ENCODE peak calls at places on chromosomes 6 and 20, in five cellular contexts. Y is K562, J is HepG2, Q is HCT116, L is GM12878. Z is an unnamed sample.

GRCh38 chr6:150685860-150686259 is 86.2 kb downstream of the PLEKHG1 start:
- DNase-seq in Y (peak; percentile 78), J (peak; percentile 23), Q (peak; percentile 39), L (peak; percentile 11), Z (peak; percentile 41)

GRCh38 chr20:37575884-37576283 is 48.2 kb upstream of the BLCAP start:
- DNase-seq in Y (no peak), J (no peak), Q (no peak), L (peak; percentile 36), Z (no peak)

GRCh38 chr20:39083781-39084180 is 121.6 kb downstream of the DHX35 start:
- DNase-seq in Y (no peak), J (no peak), Q (no peak), L (no peak), Z (no peak)

GRCh38 chr6:37054171-37054570 is 48.7 kb downstream of the FGD2 start:
- DNase-seq in Y (no peak), J (no peak), Q (no peak), L (no peak), Z (no peak)

GRCh38 chr20:40688129-40689099 is 622 bp downstream of the MAFB start:
- DNase-seq in Y (no peak), J (no peak), Q (no peak), L (no peak), Z (peak; percentile 50)

GRCh38 chr6:82484001-82484400 is 120.4 kb downstream of the TPBG start:
- DNase-seq in Y (no peak), J (no peak), Q (no peak), L (no peak), Z (no peak)

GRCh38 chr20:1376453-1377270 is 16.2 kb downstream of the FKBP1A start:
- DNase-seq in Y (no peak), J (no peak), Q (no peak), L (no peak), Z (no peak)

GRCh38 chr6:30767158-30767943 is 23.0 kb upstream of the IER3 start:
- DNase-seq in Y (peak; percentile 85), J (no peak), Q (no peak), L (peak; percentile 75), Z (no peak)

GRCh38 chr20:18279231-18279630 is 9.1 kb upstream of the ZNF133 start:
- DNase-seq in Y (no peak), J (no peak), Q (no peak), L (no peak), Z (no peak)

GRCh38 chr6:43870660-43871061 is 100.7 kb downstream of the VEGFA start:
- DNase-seq in Y (no peak), J (no peak), Q (no peak), L (no peak), Z (no peak)

GRCh38 chr20:59985864-59986263 is 27.6 kb downstream of the CDH26 start:
- DNase-seq in Y (peak; percentile 18), J (no peak), Q (no peak), L (no peak), Z (no peak)

GRCh38 chr20:37225146-37225545 is 36.5 kb downstream of the GHRH start:
- DNase-seq in Y (no peak), J (no peak), Q (no peak), L (no peak), Z (no peak)

GRCh38 chr6:6987749-6988148 is 120.0 kb upstream of the RREB1 start:
- DNase-seq in Y (no peak), J (no peak), Q (no peak), L (no peak), Z (no peak)

GRCh38 chr6:130322673-130323268 is 43.0 kb upstream of the TMEM200A start:
- DNase-seq in Y (peak; percentile 9), J (peak; percentile 55), Q (peak; percentile 48), L (peak; percentile 17), Z (peak; percentile 20)

GRCh38 chr6:165231581-165232276 is 77.7 kb downstream of the C6orf118 start:
- DNase-seq in Y (no peak), J (no peak), Q (peak; percentile 6), L (no peak), Z (peak; percentile 37)

GRCh38 chr6:85261250-85261649 is 188.6 kb upstream of the NT5E start:
- DNase-seq in Y (no peak), J (no peak), Q (no peak), L (no peak), Z (no peak)

GRCh38 chr6:152846825-152847224 is 96.2 kb downstream of the VIP start:
- DNase-seq in Y (no peak), J (peak; percentile 37), Q (no peak), L (no peak), Z (no peak)

GRCh38 chr20:44728835-44729342 is 13.7 kb downstream of the CCN5 start:
- DNase-seq in Y (no peak), J (no peak), Q (peak; percentile 87), L (no peak), Z (peak; percentile 88)

GRCh38 chr6:21595951-21596378 is 2.4 kb downstream of the SOX4 start:
- DNase-seq in Y (no peak), J (no peak), Q (no peak), L (no peak), Z (peak; percentile 47)

GRCh38 chr6:11613336-11613735 is 75.8 kb downstream of the TMEM170B start:
- DNase-seq in Y (no peak), J (no peak), Q (no peak), L (no peak), Z (no peak)

GRCh38 chr20:59692139-59692538 is 87.8 kb downstream of the PHACTR3 start:
- DNase-seq in Y (no peak), J (no peak), Q (no peak), L (no peak), Z (no peak)

GRCh38 chr6:4212588-4212987 is 77.2 kb upstream of the ECI2 start:
- DNase-seq in Y (no peak), J (no peak), Q (no peak), L (no peak), Z (no peak)

GRCh38 chr6:4209201-4209600 is 73.8 kb upstream of the ECI2 start:
- DNase-seq in Y (no peak), J (no peak), Q (no peak), L (no peak), Z (no peak)

GRCh38 chr6:4210619-4211419 is 75.4 kb upstream of the ECI2 start:
- DNase-seq in Y (peak; percentile 70), J (peak; percentile 48), Q (peak; percentile 41), L (no peak), Z (peak; percentile 50)

DNA sequence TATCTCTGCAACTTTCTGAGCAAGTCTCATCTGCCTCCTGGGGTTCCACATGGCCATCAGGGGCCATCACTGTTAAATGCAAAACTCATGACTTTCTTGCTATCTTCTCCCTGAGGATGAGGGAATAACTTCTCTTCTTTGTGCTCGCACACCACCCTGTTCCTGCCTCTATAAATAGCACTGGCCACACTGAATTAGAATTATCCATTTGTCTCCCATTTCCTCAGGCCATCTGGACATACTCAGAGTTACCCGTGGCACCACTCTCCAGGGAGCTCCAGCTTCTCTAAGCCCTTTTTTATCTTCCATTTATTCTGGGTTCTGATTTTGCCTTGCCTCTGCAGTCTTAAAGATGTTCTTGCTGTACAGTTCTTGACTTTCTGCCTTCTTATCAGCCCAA is 72.8 kb upstream of the ECI2 start:
- DNase-seq in Y (no peak), J (no peak), Q (no peak), L (no peak), Z (no peak)
- TF ChIP-seq ZBTB33 in Y (no peak), J (no peak), Q (no peak), L (no peak), Z (no peak)

DNA sequence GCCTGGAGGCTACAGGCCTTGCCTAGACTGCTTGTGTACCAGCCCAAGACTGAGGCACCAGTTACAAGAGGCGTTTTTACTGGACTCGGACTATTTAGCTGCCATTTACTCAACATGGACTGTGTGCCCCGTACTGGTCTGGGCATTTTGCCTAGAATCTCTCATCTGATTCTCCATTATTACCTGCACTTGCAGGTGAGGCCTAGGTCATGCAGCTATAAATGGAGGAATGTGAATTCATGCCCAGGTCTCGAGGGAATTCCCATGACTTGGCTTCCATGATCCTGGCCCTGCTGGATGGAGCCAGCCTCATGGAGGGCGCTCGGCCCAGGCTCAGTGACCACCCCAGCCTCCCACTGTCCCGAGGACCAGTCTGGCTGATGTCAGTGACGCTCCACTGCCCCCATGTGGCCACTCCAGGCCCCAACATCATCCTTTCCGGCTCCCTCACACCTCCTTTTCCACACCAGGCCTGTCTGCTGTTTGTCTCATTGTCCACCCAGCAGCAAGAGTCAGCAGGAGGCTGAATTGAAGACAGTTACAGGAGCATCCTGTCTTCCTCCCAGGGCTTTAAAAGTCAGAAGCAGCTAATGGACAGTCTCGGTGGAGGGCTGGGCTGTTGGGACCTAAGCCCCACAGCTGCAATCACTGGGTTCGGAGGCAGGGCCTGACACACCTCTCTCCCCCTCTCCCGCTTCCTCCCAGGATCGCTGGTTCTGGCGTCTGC is 8.7 kb downstream of the MMP24OS start:
- DNase-seq in Y (peak; percentile 80), J (peak; percentile 77), Q (no peak), L (no peak), Z (peak; percentile 93)
- TF ChIP-seq ZBTB33 in Y (no peak), J (no peak), Q (no peak), L (no peak), Z (no peak)

DNA sequence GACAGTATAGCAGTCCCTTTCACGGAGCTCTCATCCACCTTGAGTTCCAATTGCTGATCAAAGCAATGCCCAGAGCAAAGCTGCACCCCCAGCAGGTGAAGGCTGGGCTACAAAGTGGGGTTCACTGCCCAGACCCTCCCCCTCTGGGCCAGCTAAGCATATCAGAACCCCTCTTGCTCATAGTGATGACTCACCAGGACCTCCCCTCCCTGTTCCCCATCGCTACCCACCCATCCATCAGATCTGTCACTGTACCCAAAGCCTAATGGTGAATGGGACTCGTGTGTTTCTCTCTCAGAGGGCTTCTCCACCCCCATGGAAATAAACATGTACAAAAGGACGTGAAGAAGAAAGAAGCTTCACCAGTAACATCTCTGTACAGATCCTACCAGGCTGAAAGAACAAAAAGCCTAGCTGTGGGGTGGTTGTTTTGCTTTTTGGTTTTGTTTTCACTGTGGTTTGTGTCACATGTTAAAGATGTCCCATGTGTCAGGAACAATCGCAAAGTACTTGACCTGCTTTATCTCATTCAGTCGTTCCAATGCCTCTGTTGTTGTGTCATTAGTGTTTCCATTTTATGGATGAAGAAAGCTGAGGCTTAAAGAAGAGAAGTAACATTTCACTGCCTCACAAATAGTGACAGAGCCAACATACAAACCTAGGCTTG is 518.5 kb downstream of the CD83 start:
- DNase-seq in Y (no peak), J (no peak), Q (no peak), L (peak; percentile 30), Z (no peak)
- TF ChIP-seq ZBTB33 in Y (no peak), J (no peak), Q (no peak), L (no peak), Z (no peak)

GRCh38 chr20:61073376-61073775 is 178.7 kb upstream of the CDH4 start:
- DNase-seq in Y (no peak), J (no peak), Q (no peak), L (no peak), Z (no peak)
- TF ChIP-seq ZBTB33 in Y (no peak), J (no peak), Q (no peak), L (no peak), Z (no peak)

GRCh38 chr20:3239026-3239866 is at the start of gene SLC4A11:
- DNase-seq in Y (peak; percentile 54), J (peak; percentile 56), Q (peak; percentile 54), L (no peak), Z (peak; percentile 90)
- TF ChIP-seq ZBTB33 in Y (no peak), J (no peak), Q (no peak), L (no peak), Z (no peak)

GRCh38 chr6:119442776-119443184 is 93.2 kb upstream of the MAN1A1 start:
- DNase-seq in Y (no peak), J (peak; percentile 4), Q (no peak), L (no peak), Z (no peak)
- TF ChIP-seq ZBTB33 in Y (no peak), J (no peak), Q (no peak), L (no peak), Z (no peak)

GRCh38 chr6:41818271-41819054 is 31.0 kb downstream of the TOMM6 start:
- DNase-seq in Y (peak; percentile 70), J (no peak), Q (no peak), L (no peak), Z (no peak)
- TF ChIP-seq ZBTB33 in Y (no peak), J (no peak), Q (no peak), L (no peak), Z (no peak)